ENCODE peak calls at places on chromosome 18, in six cellular contexts. One of them, this sample, is unnamed.
A peak's percentile ranks its signal among the peaks of the same experiment; 100 is the strongest.

GRCh38 chr18:22108674-22109073 is 60.7 kb upstream of the GATA6 start:
- DNase-seq in heart left ventricle: no peak
- DNase-seq in Peyer's patch: no peak
- DNase-seq in psoas muscle: no peak
- DNase-seq in breast epithelium: no peak
- DNase-seq in WERI-Rb-1: no peak
- DNase-seq in this sample: no peak

GRCh38 chr18:61580061-61580460 is 246.8 kb downstream of the CDH20 start:
- DNase-seq in psoas muscle: no peak
- DNase-seq in WERI-Rb-1: no peak
- DNase-seq in heart left ventricle: no peak
- DNase-seq in Peyer's patch: no peak
- DNase-seq in breast epithelium: no peak
- DNase-seq in this sample: no peak

GRCh38 chr18:63293930-63294329 is 25.6 kb downstream of the BCL2 start:
- DNase-seq in Peyer's patch: no peak
- DNase-seq in WERI-Rb-1: no peak
- DNase-seq in breast epithelium: no peak
- DNase-seq in psoas muscle: no peak
- DNase-seq in heart left ventricle: no peak
- DNase-seq in this sample: no peak

GRCh38 chr18:34709104-34709503 is 994 bp upstream of the DTNA start:
- DNase-seq in breast epithelium: no peak
- DNase-seq in heart left ventricle: no peak
- DNase-seq in Peyer's patch: no peak
- DNase-seq in WERI-Rb-1: no peak
- DNase-seq in psoas muscle: peak; percentile 27
- DNase-seq in this sample: no peak

GRCh38 chr18:54947115-54947514 is 12.1 kb downstream of the CCDC68 start:
- DNase-seq in psoas muscle: no peak
- DNase-seq in WERI-Rb-1: no peak
- DNase-seq in heart left ventricle: peak; percentile 27
- DNase-seq in Peyer's patch: peak; percentile 52
- DNase-seq in breast epithelium: no peak
- DNase-seq in this sample: no peak

GRCh38 chr18:79930020-79930642 is 21.3 kb downstream of the SLC66A2 start:
- DNase-seq in psoas muscle: no peak
- DNase-seq in heart left ventricle: no peak
- DNase-seq in breast epithelium: no peak
- DNase-seq in WERI-Rb-1: no peak
- DNase-seq in Peyer's patch: no peak
- DNase-seq in this sample: no peak

GRCh38 chr18:22971038-22971437 is 37.9 kb downstream of the RBBP8 start:
- DNase-seq in Peyer's patch: no peak
- DNase-seq in WERI-Rb-1: no peak
- DNase-seq in breast epithelium: no peak
- DNase-seq in psoas muscle: no peak
- DNase-seq in heart left ventricle: no peak
- DNase-seq in this sample: no peak

GRCh38 chr18:76431437-76432273 is 63.4 kb downstream of the ZNF516 start:
- DNase-seq in heart left ventricle: no peak
- DNase-seq in breast epithelium: no peak
- DNase-seq in WERI-Rb-1: peak; percentile 99
- DNase-seq in Peyer's patch: no peak
- DNase-seq in psoas muscle: no peak
- DNase-seq in this sample: no peak

GRCh38 chr18:13379930-13380665 is 161.5 kb downstream of the LDLRAD4 start:
- DNase-seq in WERI-Rb-1: no peak
- DNase-seq in Peyer's patch: peak; percentile 44
- DNase-seq in psoas muscle: no peak
- DNase-seq in heart left ventricle: no peak
- DNase-seq in breast epithelium: no peak
- DNase-seq in this sample: no peak

GRCh38 chr18:2971741-2972552 is 41.0 kb downstream of the LPIN2 start:
- DNase-seq in WERI-Rb-1: no peak
- DNase-seq in psoas muscle: no peak
- DNase-seq in heart left ventricle: peak; percentile 61
- DNase-seq in Peyer's patch: peak; percentile 92
- DNase-seq in breast epithelium: no peak
- DNase-seq in this sample: peak; percentile 66

GRCh38 chr18:50079571-50080295 is 115.2 kb downstream of the MYO5B start:
- DNase-seq in Peyer's patch: no peak
- DNase-seq in breast epithelium: peak; percentile 78
- DNase-seq in psoas muscle: peak; percentile 49
- DNase-seq in WERI-Rb-1: no peak
- DNase-seq in heart left ventricle: peak; percentile 72
- DNase-seq in this sample: peak; percentile 96

GRCh38 chr18:62360806-62361205 is 35.7 kb downstream of the TNFRSF11A start:
- DNase-seq in breast epithelium: no peak
- DNase-seq in psoas muscle: no peak
- DNase-seq in WERI-Rb-1: no peak
- DNase-seq in Peyer's patch: no peak
- DNase-seq in heart left ventricle: no peak
- DNase-seq in this sample: no peak

GRCh38 chr18:49915352-49915751 is 102.0 kb upstream of the ACAA2 start:
- DNase-seq in WERI-Rb-1: no peak
- DNase-seq in breast epithelium: no peak
- DNase-seq in heart left ventricle: no peak
- DNase-seq in psoas muscle: no peak
- DNase-seq in Peyer's patch: no peak
- DNase-seq in this sample: no peak

GRCh38 chr18:73264562-73264921 is 396.8 kb upstream of the NETO1 start:
- DNase-seq in Peyer's patch: no peak
- DNase-seq in breast epithelium: no peak
- DNase-seq in psoas muscle: no peak
- DNase-seq in heart left ventricle: no peak
- DNase-seq in WERI-Rb-1: no peak
- DNase-seq in this sample: no peak

GRCh38 chr18:31233550-31234306 is 71.1 kb upstream of the DSC1 start:
- DNase-seq in WERI-Rb-1: no peak
- DNase-seq in breast epithelium: no peak
- DNase-seq in heart left ventricle: no peak
- DNase-seq in psoas muscle: no peak
- DNase-seq in Peyer's patch: no peak
- DNase-seq in this sample: peak; percentile 49

GRCh38 chr18:10010611-10011015 is 96.8 kb downstream of the VAPA start:
- DNase-seq in breast epithelium: no peak
- DNase-seq in heart left ventricle: peak; percentile 77
- DNase-seq in WERI-Rb-1: peak; percentile 89
- DNase-seq in psoas muscle: peak; percentile 28
- DNase-seq in Peyer's patch: peak; percentile 55
- DNase-seq in this sample: no peak

GRCh38 chr18:23629444-23629946 is 33.2 kb downstream of the ANKRD29 start:
- DNase-seq in Peyer's patch: peak; percentile 77
- DNase-seq in breast epithelium: no peak
- DNase-seq in heart left ventricle: no peak
- DNase-seq in psoas muscle: no peak
- DNase-seq in WERI-Rb-1: no peak
- DNase-seq in this sample: peak; percentile 81

GRCh38 chr18:55688066-55688465 is 100.1 kb upstream of the TCF4 start:
- DNase-seq in WERI-Rb-1: no peak
- DNase-seq in breast epithelium: no peak
- DNase-seq in heart left ventricle: no peak
- DNase-seq in Peyer's patch: no peak
- DNase-seq in psoas muscle: no peak
- DNase-seq in this sample: no peak

GRCh38 chr18:43396266-43396665 is 119.0 kb upstream of the SYT4 start:
- DNase-seq in breast epithelium: no peak
- DNase-seq in heart left ventricle: no peak
- DNase-seq in Peyer's patch: no peak
- DNase-seq in psoas muscle: no peak
- DNase-seq in WERI-Rb-1: no peak
- DNase-seq in this sample: no peak

GRCh38 chr18:44826418-44827259 is 146.0 kb downstream of the SETBP1 start:
- DNase-seq in breast epithelium: peak; percentile 70
- DNase-seq in WERI-Rb-1: no peak
- DNase-seq in Peyer's patch: peak; percentile 75
- DNase-seq in heart left ventricle: peak; percentile 79
- DNase-seq in psoas muscle: peak; percentile 41
- DNase-seq in this sample: peak; percentile 69

GRCh38 chr18:63936932-63937393 is 12.1 kb upstream of the HMSD start:
- DNase-seq in psoas muscle: no peak
- DNase-seq in breast epithelium: no peak
- DNase-seq in heart left ventricle: no peak
- DNase-seq in WERI-Rb-1: no peak
- DNase-seq in Peyer's patch: no peak
- DNase-seq in this sample: no peak

GRCh38 chr18:63046375-63046774 is 273.2 kb downstream of the BCL2 start:
- DNase-seq in psoas muscle: no peak
- DNase-seq in WERI-Rb-1: no peak
- DNase-seq in Peyer's patch: no peak
- DNase-seq in breast epithelium: no peak
- DNase-seq in heart left ventricle: no peak
- DNase-seq in this sample: no peak

GRCh38 chr18:34493566-34494358 is 216.3 kb upstream of the DTNA start:
- DNase-seq in breast epithelium: peak; percentile 50
- DNase-seq in psoas muscle: peak; percentile 49
- DNase-seq in heart left ventricle: peak; percentile 27
- DNase-seq in Peyer's patch: no peak
- DNase-seq in WERI-Rb-1: peak; percentile 38
- DNase-seq in this sample: peak; percentile 61

GRCh38 chr18:50428531-50429206 is 53.8 kb downstream of the SKA1 start:
- DNase-seq in heart left ventricle: no peak
- DNase-seq in WERI-Rb-1: no peak
- DNase-seq in breast epithelium: no peak
- DNase-seq in psoas muscle: no peak
- DNase-seq in Peyer's patch: no peak
- DNase-seq in this sample: no peak

GRCh38 chr18:72233106-72233505 is 311.0 kb downstream of the CBLN2 start:
- DNase-seq in WERI-Rb-1: no peak
- DNase-seq in heart left ventricle: no peak
- DNase-seq in breast epithelium: no peak
- DNase-seq in Peyer's patch: no peak
- DNase-seq in psoas muscle: no peak
- DNase-seq in this sample: no peak

GRCh38 chr18:75212626-75213110 is 2.1 kb downstream of the TSHZ1 start:
- DNase-seq in Peyer's patch: no peak
- DNase-seq in heart left ventricle: no peak
- DNase-seq in psoas muscle: no peak
- DNase-seq in breast epithelium: no peak
- DNase-seq in WERI-Rb-1: no peak
- DNase-seq in this sample: no peak
- H3K4me3 ChIP-seq in Peyer's patch: no peak overlapping the region
- H3K4me3 ChIP-seq in heart left ventricle: peak overlapping the region; percentile 87
- H3K4me3 ChIP-seq in psoas muscle: peak overlapping the region; percentile 91
- H3K4me3 ChIP-seq in breast epithelium: peak overlapping the region; percentile 82
- H3K4me3 ChIP-seq in WERI-Rb-1: peak overlapping the region; percentile 59
- H3K4me3 ChIP-seq in this sample: no peak overlapping the region

DNA sequence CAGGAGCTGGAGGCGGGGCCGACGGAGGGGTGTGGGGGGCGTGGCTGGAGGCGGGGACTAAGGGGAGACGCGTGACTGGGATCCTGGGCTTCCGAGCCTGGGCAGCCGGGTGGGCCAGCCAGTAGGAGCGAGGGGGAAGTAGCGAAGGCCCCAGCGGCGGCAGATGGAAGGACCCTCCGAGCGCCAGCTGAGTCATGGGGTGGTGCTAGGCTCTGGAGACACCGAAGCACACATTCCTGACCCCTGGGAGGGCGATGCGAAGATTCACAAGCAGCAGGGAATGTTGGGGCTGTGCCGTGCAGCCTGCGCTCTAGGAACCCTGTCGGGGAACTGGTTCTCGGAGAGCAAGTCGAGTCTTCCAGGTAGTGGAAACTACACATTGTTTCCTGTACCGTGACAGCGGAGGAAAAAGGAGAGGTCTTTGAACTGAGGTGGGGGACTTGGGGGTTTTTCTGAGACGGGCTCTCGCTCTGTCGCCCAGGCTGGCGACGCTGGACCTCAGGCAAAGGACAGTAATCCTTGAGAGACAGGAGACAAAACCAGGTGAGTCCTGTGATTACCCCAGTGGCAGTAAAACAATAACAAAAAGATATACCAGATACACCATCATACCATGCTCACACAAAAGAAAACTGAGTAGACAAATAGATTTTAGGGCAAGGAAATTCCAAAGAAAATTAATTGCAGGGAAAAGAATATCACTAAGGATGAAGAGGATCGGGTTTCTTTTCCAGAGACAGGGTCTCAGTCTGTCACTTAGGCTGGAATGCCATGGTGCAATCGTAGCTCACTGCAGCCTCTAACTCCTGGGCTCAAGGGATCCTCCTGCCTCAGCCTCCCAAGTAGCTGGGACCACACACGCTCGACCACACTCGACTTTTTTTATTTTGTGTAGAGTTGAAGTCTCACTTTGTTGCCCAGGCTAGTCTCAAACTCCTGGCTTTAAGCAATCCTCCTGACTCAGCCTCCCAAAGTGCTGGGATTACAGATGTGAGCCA is 828 bp upstream of the AFG3L2 start:
- DNase-seq in breast epithelium: no peak
- DNase-seq in Peyer's patch: peak; percentile 42
- DNase-seq in WERI-Rb-1: no peak
- DNase-seq in heart left ventricle: no peak
- DNase-seq in psoas muscle: no peak
- DNase-seq in this sample: no peak
- TF ChIP-seq CTCF in breast epithelium: peak; percentile 39
- TF ChIP-seq CTCF in Peyer's patch: peak; percentile 50
- TF ChIP-seq CTCF in WERI-Rb-1: peak; percentile 25
- TF ChIP-seq CTCF in heart left ventricle: no peak
- TF ChIP-seq CTCF in psoas muscle: peak; percentile 19
- TF ChIP-seq CTCF in this sample: no peak

GRCh38 chr18:5286525-5286924 is 9.0 kb downstream of the ZBTB14 start:
- DNase-seq in psoas muscle: no peak
- DNase-seq in breast epithelium: no peak
- DNase-seq in WERI-Rb-1: no peak
- DNase-seq in heart left ventricle: no peak
- DNase-seq in Peyer's patch: no peak
- DNase-seq in this sample: no peak
- H3K27ac ChIP-seq in psoas muscle: no peak overlapping the region
- H3K27ac ChIP-seq in breast epithelium: no peak overlapping the region
- H3K27ac ChIP-seq in WERI-Rb-1: no peak overlapping the region
- H3K27ac ChIP-seq in heart left ventricle: no peak overlapping the region
- H3K27ac ChIP-seq in Peyer's patch: no peak overlapping the region
- H3K27ac ChIP-seq in this sample: no peak overlapping the region

GRCh38 chr18:11714244-11714918 is 25.3 kb downstream of the GNAL start:
- DNase-seq in heart left ventricle: no peak
- DNase-seq in psoas muscle: no peak
- DNase-seq in breast epithelium: no peak
- DNase-seq in WERI-Rb-1: no peak
- DNase-seq in Peyer's patch: no peak
- DNase-seq in this sample: no peak
- H3K4me3 ChIP-seq in heart left ventricle: no peak overlapping the region
- H3K4me3 ChIP-seq in psoas muscle: no peak overlapping the region
- H3K4me3 ChIP-seq in breast epithelium: no peak overlapping the region
- H3K4me3 ChIP-seq in WERI-Rb-1: no peak overlapping the region
- H3K4me3 ChIP-seq in Peyer's patch: no peak overlapping the region
- H3K4me3 ChIP-seq in this sample: no peak overlapping the region

This sample was measured in right lobe of liver.